ENCODE peak calls at places on chromosomes 7 and 10, in five cellular contexts. T, Q, J, E and S are unnamed samples.

GRCh38 chr7:111012799-111013675 is 77.9 kb upstream of the LRRN3 start:
- DNase-seq in T (no peak), Q (no peak), J (no peak), E (no peak), S (no peak)

GRCh38 chr10:21002097-21002878 is 105.2 kb upstream of the NEBL start:
- DNase-seq in T (peak; percentile 1), Q (no peak), J (no peak), E (no peak), S (no peak)

GRCh38 chr7:37494940-37495339 is 46.3 kb upstream of the ELMO1 start:
- DNase-seq in T (no peak), Q (no peak), J (no peak), E (no peak), S (no peak)

GRCh38 chr10:75294518-75294865 is 58.7 kb upstream of the COMTD1 start:
- DNase-seq in T (no peak), Q (no peak), J (peak; percentile 80), E (peak; percentile 29), S (no peak)

GRCh38 chr10:114874827-114875541 is 53.4 kb downstream of the FHIP2A start:
- DNase-seq in T (peak; percentile 38), Q (peak; percentile 24), J (peak; percentile 81), E (peak; percentile 14), S (no peak)

GRCh38 chr10:43354325-43354635 is 17.2 kb upstream of the FXYD4 start:
- DNase-seq in T (no peak), Q (no peak), J (no peak), E (no peak), S (no peak)

GRCh38 chr7:142298009-142298408 is 40.2 kb upstream of the PRSS58 start:
- DNase-seq in T (no peak), Q (no peak), J (no peak), E (peak; percentile 25), S (no peak)

GRCh38 chr7:123154231-123154860 is 45.4 kb downstream of the SLC13A1 start:
- DNase-seq in T (peak; percentile 50), Q (peak; percentile 73), J (no peak), E (peak; percentile 56), S (peak; percentile 85)

GRCh38 chr10:130010653-130011052 is 46.6 kb upstream of the EBF3 start:
- DNase-seq in T (no peak), Q (no peak), J (no peak), E (no peak), S (no peak)

GRCh38 chr10:86968271-86968993 is at the start of gene ADIRF:
- DNase-seq in T (no peak), Q (peak; percentile 68), J (peak; percentile 83), E (no peak), S (peak; percentile 90)

GRCh38 chr10:80528185-80528700 is 9.5 kb upstream of the SH2D4B start:
- DNase-seq in T (no peak), Q (no peak), J (no peak), E (no peak), S (no peak)

GRCh38 chr7:36215017-36215621 is 62.1 kb downstream of the EEPD1 start:
- DNase-seq in T (no peak), Q (no peak), J (no peak), E (no peak), S (no peak)

GRCh38 chr10:79090134-79090803 is 21.5 kb downstream of the ZMIZ1 start:
- DNase-seq in T (peak; percentile 57), Q (no peak), J (no peak), E (no peak), S (no peak)

GRCh38 chr10:29828440-29828894 is 193.7 kb upstream of the SVIL start:
- DNase-seq in T (no peak), Q (peak; percentile 64), J (no peak), E (no peak), S (no peak)

GRCh38 chr7:151769189-151769821 is 107.6 kb downstream of the PRKAG2 start:
- DNase-seq in T (no peak), Q (no peak), J (peak; percentile 79), E (no peak), S (no peak)

GRCh38 chr7:106139253-106140251 is 27.4 kb upstream of the SYPL1 start:
- DNase-seq in T (peak; percentile 52), Q (peak; percentile 83), J (no peak), E (no peak), S (no peak)

GRCh38 chr10:3704565-3705360 is 80.2 kb downstream of the KLF6 start:
- DNase-seq in T (no peak), Q (no peak), J (no peak), E (no peak), S (no peak)

GRCh38 chr7:100159099-100159623 is 638 bp upstream of the TRAPPC14 start:
- DNase-seq in T (no peak), Q (no peak), J (no peak), E (no peak), S (no peak)

GRCh38 chr7:100803398-100804161 is 23.7 kb downstream of the EPHB4 start:
- DNase-seq in T (peak; percentile 83), Q (peak; percentile 93), J (peak; percentile 85), E (peak; percentile 84), S (peak; percentile 90)

GRCh38 chr10:61000769-61001730 is 57.1 kb upstream of the RHOBTB1 start:
- DNase-seq in T (peak; percentile 11), Q (no peak), J (peak; percentile 70), E (peak; percentile 77), S (no peak)

GRCh38 chr10:107806006-107806405 is 641.5 kb upstream of the SORCS1 start:
- DNase-seq in T (no peak), Q (no peak), J (no peak), E (no peak), S (no peak)

GRCh38 chr10:26627320-26627719 is 70.2 kb upstream of the PDSS1 start:
- DNase-seq in T (no peak), Q (no peak), J (no peak), E (peak; percentile 12), S (no peak)

GRCh38 chr7:30664184-30664885 is 17.9 kb downstream of the CRHR2 start:
- DNase-seq in T (no peak), Q (no peak), J (peak; percentile 30), E (no peak), S (no peak)

GRCh38 chr7:14242186-14242585 is 252.7 kb upstream of the ETV1 start:
- DNase-seq in T (no peak), Q (no peak), J (no peak), E (no peak), S (no peak)

GRCh38 chr10:14749051-14749809 is 25.5 kb downstream of the FAM107B start:
- DNase-seq in T (no peak), Q (no peak), J (peak; percentile 86), E (no peak), S (peak; percentile 79)

GRCh38 chr7:75045881-75046280 is 27.7 kb downstream of the RCC1L start:
- DNase-seq in T (no peak), Q (no peak), J (no peak), E (no peak), S (no peak)

GRCh38 chr7:20264623-20265022 is 47.4 kb upstream of the MACC1 start:
- DNase-seq in T (no peak), Q (no peak), J (no peak), E (no peak), S (no peak)

GRCh38 chr7:20257212-20257611 is 40.0 kb upstream of the MACC1 start:
- DNase-seq in T (no peak), Q (no peak), J (no peak), E (no peak), S (no peak)

GRCh38 chr7:20260219-20260618 is 43.0 kb upstream of the MACC1 start:
- DNase-seq in T (peak; percentile 48), Q (no peak), J (no peak), E (no peak), S (no peak)
- H3K4me3 ChIP-seq in T (no peak overlapping the region), Q (no peak overlapping the region), J (no peak overlapping the region), E (no peak overlapping the region), S (no peak overlapping the region)

DNA sequence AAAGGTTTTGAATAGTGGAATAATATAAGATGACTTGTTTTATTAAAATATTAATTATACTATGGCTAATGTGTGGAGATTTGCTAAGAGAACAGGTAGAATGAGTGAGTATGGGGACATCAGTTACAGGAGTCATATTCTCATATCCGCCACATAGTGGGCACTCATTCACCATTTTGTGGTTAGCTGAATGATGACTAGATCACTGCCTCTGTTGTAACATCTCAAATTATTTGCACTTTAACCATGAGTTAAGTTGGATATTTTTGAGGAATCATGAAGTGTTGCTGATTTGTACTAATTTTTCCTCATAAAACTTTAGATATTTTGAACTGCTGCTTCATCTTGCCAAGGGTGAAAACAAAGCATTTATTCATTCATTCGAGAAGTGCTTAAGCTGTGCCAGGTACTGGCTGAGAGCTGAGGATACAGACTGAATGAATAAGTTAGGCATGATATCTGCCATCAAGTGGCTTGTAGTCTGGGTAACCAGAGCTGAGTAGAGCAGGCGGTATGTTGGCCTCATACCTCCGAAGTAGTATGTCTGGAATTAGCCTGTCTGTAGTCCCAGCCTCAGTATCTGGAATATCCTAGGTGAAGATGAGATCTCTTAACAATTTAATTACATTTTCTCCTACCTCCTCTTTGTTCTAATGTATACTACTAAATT is 100.5 kb downstream of the ZEB1 start:
- DNase-seq in T (peak; percentile 55), Q (no peak), J (no peak), E (no peak), S (no peak)
- H3K27ac ChIP-seq in T (no peak overlapping the region), Q (no peak overlapping the region), J (no peak overlapping the region), E (no peak overlapping the region), S (no peak overlapping the region)

GRCh38 chr10:74021248-74022055 is 23.5 kb downstream of the VCL start:
- DNase-seq in T (peak; percentile 91), Q (no peak), J (no peak), E (peak; percentile 77), S (no peak)
- TF ChIP-seq POLR2A in T (no peak), Q (no peak), J (no peak), E (no peak), S (no peak)

GRCh38 chr7:44448456-44448855 is 42.0 kb downstream of the NUDCD3 start:
- DNase-seq in T (peak; percentile 53), Q (no peak), J (no peak), E (no peak), S (no peak)

GRCh38 chr7:44445986-44446671 is 44.3 kb downstream of the NUDCD3 start:
- DNase-seq in T (no peak), Q (no peak), J (no peak), E (no peak), S (no peak)

GRCh38 chr7:44449531-44449930 is 40.9 kb downstream of the NUDCD3 start:
- DNase-seq in T (peak; percentile 70), Q (no peak), J (no peak), E (no peak), S (no peak)

GRCh38 chr7:44448922-44449321 is 41.5 kb downstream of the NUDCD3 start:
- DNase-seq in T (peak; percentile 31), Q (no peak), J (no peak), E (no peak), S (no peak)

DNA sequence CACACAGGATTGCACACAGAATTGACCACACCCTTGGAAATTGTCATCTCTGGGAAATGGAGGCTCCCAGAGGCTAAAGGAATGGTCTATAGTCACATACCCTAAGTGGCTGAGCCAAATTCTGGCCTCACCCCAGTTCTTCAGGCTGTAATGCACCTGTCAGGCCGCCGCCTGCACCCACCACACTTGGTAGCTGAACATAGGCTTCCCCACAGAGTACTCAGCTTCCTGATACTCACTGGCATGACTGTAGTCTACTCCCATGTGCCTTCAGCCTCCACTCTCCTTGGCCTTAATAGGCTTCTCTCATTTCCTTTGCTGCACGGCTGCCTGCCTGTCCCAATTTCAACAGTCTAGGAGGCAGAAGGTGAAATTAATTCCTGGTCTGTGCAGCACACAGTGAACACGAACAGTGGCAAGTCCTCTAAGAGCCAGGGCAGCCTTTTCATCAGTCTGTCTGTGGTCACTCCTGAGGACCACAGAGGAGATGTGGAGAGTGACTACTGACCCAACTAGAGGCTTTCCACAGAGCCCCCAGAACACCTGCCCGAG is 42.5 kb downstream of the NUDCD3 start:
- DNase-seq in T (no peak), Q (no peak), J (no peak), E (no peak), S (no peak)
- H3K4me3 ChIP-seq in T (no peak overlapping the region), Q (no peak overlapping the region), J (no peak overlapping the region), E (no peak overlapping the region), S (no peak overlapping the region)

GRCh38 chr10:104333728-104334373 is 4.4 kb downstream of the ITPRIP start:
- DNase-seq in T (no peak), Q (no peak), J (peak; percentile 63), E (no peak), S (no peak)
- H3K27ac ChIP-seq in T (no peak overlapping the region), Q (peak overlapping the region; percentile 88), J (no peak overlapping the region), E (peak overlapping the region; percentile 69), S (no peak overlapping the region)